ENCODE peak calls at places on chromosomes 5 and 9, in six cellular contexts. A is transverse colon, Y is heart left ventricle, F is K562, C is IMR-90, G is body of pancreas. O is an unnamed sample.

GRCh38 chr9:90870646-90871326 is 69.2 kb downstream of the SYK start:
- DNase-seq in G (peak), C (peak), A (peak), F (peak), Y (no peak), O (no peak)

GRCh38 chr9:92350129-92350739 is 24.5 kb downstream of the CENPP start:
- DNase-seq in A (no peak), F (no peak), G (no peak), Y (no peak), C (peak), O (no peak)

GRCh38 chr9:113352411-113352810 is 3.1 kb downstream of the BSPRY start:
- DNase-seq in C (no peak), A (no peak), G (no peak), F (no peak), Y (no peak), O (no peak)

GRCh38 chr5:36374275-36374862 is 72.7 kb upstream of the RANBP3L start:
- DNase-seq in A (no peak), Y (no peak), C (peak), G (no peak), F (no peak), O (peak)

GRCh38 chr5:137453476-137454080 is 45.5 kb downstream of the SPOCK1 start:
- DNase-seq in C (peak), G (no peak), F (no peak), A (no peak), Y (no peak), O (no peak)

GRCh38 chr5:147911427-147911826 is 5.1 kb upstream of the C5orf46 start:
- DNase-seq in G (peak), F (no peak), C (no peak), A (peak), Y (peak), O (no peak)

GRCh38 chr5:88690619-88691560 is 192.1 kb downstream of the MEF2C start:
- DNase-seq in Y (peak), F (peak), G (peak), A (peak), C (peak), O (peak)

GRCh38 chr9:111961575-111961974 is 65.0 kb downstream of the UGCG start:
- DNase-seq in F (no peak), Y (no peak), A (no peak), G (peak), C (peak), O (peak)

GRCh38 chr5:172802585-172803176 is 31.4 kb upstream of the ERGIC1 start:
- DNase-seq in G (no peak), C (peak), A (no peak), Y (no peak), F (peak), O (no peak)

GRCh38 chr5:145619806-145620205 is 215.3 kb downstream of the PRELID2 start:
- DNase-seq in A (no peak), Y (no peak), F (no peak), G (no peak), C (peak), O (no peak)

GRCh38 chr9:113577525-113578261 is 114.2 kb downstream of the RGS3 start:
- DNase-seq in Y (no peak), C (peak), G (no peak), A (no peak), F (peak), O (no peak)

GRCh38 chr5:147455321-147455720 is 54.5 kb downstream of the DPYSL3 start:
- DNase-seq in G (no peak), A (no peak), Y (no peak), C (peak), F (no peak), O (no peak)

GRCh38 chr5:174734571-174735497 is 10.5 kb downstream of the MSX2 start:
- DNase-seq in C (no peak), F (no peak), G (no peak), A (no peak), Y (no peak), O (no peak)

GRCh38 chr9:70581214-70581966 is 166.9 kb upstream of the KLF9 start:
- DNase-seq in Y (no peak), F (no peak), G (no peak), A (no peak), C (no peak), O (no peak)

GRCh38 chr9:127308559-127309429 is 44.2 kb downstream of the GARNL3 start:
- DNase-seq in F (no peak), A (no peak), Y (no peak), G (no peak), C (peak), O (no peak)

GRCh38 chr9:89548210-89548609 is 50.3 kb upstream of the SEMA4D start:
- DNase-seq in C (no peak), F (no peak), Y (no peak), A (no peak), G (no peak), O (no peak)

GRCh38 chr5:8884029-8884428 is 661.8 kb downstream of the SEMA5A start:
- DNase-seq in G (no peak), Y (no peak), C (no peak), F (no peak), A (no peak), O (no peak)

GRCh38 chr5:97046270-97046982 is 96.0 kb downstream of the LIX1 start:
- DNase-seq in F (no peak), Y (no peak), A (no peak), G (no peak), C (peak), O (no peak)

GRCh38 chr5:82274343-82275266 is 3.5 kb downstream of the RPS23 start:
- DNase-seq in F (peak), G (no peak), A (no peak), Y (no peak), C (no peak), O (no peak)

GRCh38 chr5:82272957-82273356 is 5.2 kb downstream of the RPS23 start:
- DNase-seq in F (no peak), A (no peak), G (no peak), Y (no peak), C (no peak), O (no peak)

GRCh38 chr5:82277613-82277986 is 554 bp downstream of the RPS23 start:
- DNase-seq in Y (no peak), G (no peak), A (no peak), C (no peak), F (no peak), O (no peak)

GRCh38 chr5:82276800-82277612 is 1.1 kb downstream of the RPS23 start:
- DNase-seq in G (no peak), Y (no peak), C (no peak), F (no peak), A (no peak), O (no peak)

GRCh38 chr5:82275267-82275664 is 2.9 kb downstream of the RPS23 start:
- DNase-seq in A (no peak), G (no peak), F (no peak), C (no peak), Y (no peak), O (no peak)
- TF ChIP-seq POLR2A in A (no peak), G (no peak), F (peak), C (no peak), Y (no peak), O (no peak)

GRCh38 chr9:83535736-83536135 is 2.5 kb downstream of the FRMD3 start:
- DNase-seq in F (no peak), A (no peak), Y (no peak), G (no peak), C (no peak), O (no peak)
- TF ChIP-seq POLR2A in F (no peak), A (no peak), Y (no peak), G (no peak), C (no peak), O (no peak)

GRCh38 chr9:137224850-137225694 is at the start of gene CYSRT1:
- DNase-seq in F (peak), G (no peak), C (no peak), Y (no peak), A (no peak), O (no peak)

GRCh38 chr9:137222190-137223077 is at the start of gene RNF208:
- DNase-seq in F (no peak), C (no peak), Y (no peak), G (peak), A (no peak), O (no peak)

GRCh38 chr9:137221095-137221374 is 1.0 kb downstream of the RNF208 start:
- DNase-seq in F (no peak), C (no peak), A (no peak), Y (no peak), G (no peak), O (no peak)

GRCh38 chr9:137221477-137222111 is 446 bp downstream of the RNF208 start:
- DNase-seq in A (no peak), C (no peak), G (peak), Y (no peak), F (peak), O (no peak)

GRCh38 chr9:137223078-137224040 is 1.3 kb upstream of the RNF208 start:
- DNase-seq in G (peak), A (peak), F (peak), C (peak), Y (peak), O (peak)
- TF ChIP-seq POLR2A in G (peak), A (peak), F (peak), C (no peak), Y (peak), O (peak)

GRCh38 chr5:389197-389821 is 53.7 kb upstream of the EXOC3 start:
- DNase-seq in F (peak), Y (no peak), A (no peak), G (no peak), C (no peak), O (no peak)

GRCh38 chr5:387491-388265 is 55.3 kb upstream of the EXOC3 start:
- DNase-seq in G (no peak), A (no peak), C (no peak), Y (no peak), F (no peak), O (no peak)

GRCh38 chr5:386432-387341 is 56.3 kb upstream of the EXOC3 start:
- DNase-seq in C (peak), G (no peak), Y (no peak), A (no peak), F (peak), O (no peak)

GRCh38 chr5:389891-390290 is 53.1 kb upstream of the EXOC3 start:
- DNase-seq in F (no peak), C (no peak), A (no peak), Y (no peak), G (no peak), O (no peak)

DNA sequence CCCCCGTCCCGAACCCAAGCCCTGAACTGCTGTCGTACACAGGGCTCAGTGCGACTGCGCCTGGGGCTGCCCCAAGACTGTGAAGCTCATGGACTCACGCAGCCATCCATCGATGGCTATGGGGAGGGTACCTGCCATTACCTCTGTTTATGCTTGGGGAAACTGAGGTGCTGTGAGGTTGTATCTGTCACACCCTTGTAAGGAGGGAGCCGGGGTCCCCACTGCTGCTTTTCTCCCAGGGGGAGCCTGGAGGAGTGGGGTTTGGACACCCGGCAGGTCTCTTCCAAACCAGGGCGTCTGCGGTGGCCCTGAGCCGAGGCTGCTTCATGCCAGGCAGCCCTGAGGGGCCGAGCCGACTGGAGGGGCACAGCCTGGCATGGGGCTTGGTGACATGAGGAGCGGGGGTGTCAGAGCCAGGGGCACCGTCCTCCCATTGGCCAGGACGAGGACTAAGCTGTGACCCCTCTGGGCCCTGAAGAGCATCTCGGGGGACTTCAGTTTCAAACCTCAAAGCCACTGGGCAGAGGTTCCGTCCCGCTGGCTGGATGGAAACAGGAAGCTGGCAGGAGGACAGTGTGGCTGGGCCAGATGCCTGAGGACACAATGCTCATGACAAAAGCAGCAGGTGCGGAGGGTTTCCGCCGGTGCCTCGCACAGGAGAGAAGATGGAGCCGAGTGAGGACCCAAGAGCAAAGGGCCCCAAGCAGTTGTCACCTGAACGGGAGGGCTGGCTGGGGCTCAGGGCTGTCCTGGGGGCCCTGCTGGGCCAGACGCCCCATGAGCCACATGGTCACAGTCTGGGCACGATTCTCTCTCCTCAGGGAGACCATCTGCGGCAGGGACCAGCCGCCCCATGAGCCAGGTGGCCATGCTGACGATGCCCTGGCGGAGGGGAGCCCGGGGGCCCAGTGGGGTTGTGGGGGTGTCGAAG is 54.4 kb upstream of the EXOC3 start:
- DNase-seq in F (peak), G (no peak), A (no peak), Y (no peak), C (no peak), O (no peak)
- TF ChIP-seq POLR2A in F (no peak), G (no peak), A (no peak), Y (no peak), C (no peak), O (no peak)

DNA sequence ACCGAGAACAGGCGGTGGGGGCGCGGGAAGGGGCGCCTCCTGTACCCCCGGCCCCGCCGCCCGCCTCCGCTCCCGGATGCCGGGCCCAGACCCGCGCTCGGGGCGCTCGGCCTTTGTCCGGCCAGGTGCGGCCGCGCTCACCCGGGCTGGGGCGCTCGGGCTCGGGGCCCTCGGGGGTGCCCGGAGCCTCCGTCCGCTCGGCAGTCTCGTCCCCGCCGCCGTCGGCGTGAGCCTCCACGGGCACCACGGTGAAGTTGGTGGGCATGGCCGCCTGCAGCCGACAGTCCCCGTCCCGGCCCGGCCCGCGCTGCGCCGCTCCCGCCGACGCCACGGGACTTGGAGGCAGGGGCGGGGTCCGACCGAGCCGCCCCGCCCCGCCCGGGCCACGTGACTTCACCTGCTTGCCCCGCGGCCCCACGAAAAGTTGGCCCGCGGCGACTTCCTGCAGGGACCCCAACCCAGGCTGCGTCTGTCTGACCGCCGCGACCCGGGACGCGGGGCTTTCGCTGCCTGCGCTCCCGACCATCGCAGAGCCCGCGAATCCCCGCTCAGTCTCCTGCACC is at the start of gene SLC12A7:
- DNase-seq in Y (peak), A (peak), F (peak), C (no peak), G (peak), O (no peak)
- TF ChIP-seq POLR2A in Y (peak), A (peak), F (no peak), C (peak), G (peak), O (peak)

GRCh38 chr9:133163559-133164208 is at the start of gene GBGT1:
- DNase-seq in Y (peak), C (no peak), A (peak), F (peak), G (peak), O (no peak)
- TF ChIP-seq POLR2A in Y (no peak), C (no peak), A (peak), F (peak), G (no peak), O (peak)

DNA sequence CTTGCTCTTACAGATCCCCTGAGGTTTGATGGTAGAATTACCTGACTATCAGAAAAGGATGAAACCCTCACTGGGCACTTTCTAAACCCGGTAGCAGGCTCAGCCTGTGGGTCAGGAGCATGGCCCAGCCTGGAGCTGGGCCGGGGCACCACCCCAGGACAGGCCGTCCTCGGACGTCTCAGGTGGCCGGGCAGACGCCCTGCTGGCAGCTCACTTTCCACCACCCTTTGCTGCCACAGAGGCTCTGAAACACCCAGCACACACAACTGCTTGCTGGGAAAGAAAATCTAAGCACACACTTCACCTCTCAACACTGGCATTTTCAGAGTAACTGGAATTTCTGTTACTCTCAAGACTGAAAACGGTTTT is 4.4 kb downstream of the UBAC1 start:
- DNase-seq in G (no peak), A (no peak), Y (no peak), C (no peak), F (no peak), O (no peak)
- TF ChIP-seq POLR2A in G (no peak), A (no peak), Y (no peak), C (no peak), F (no peak), O (no peak)

GRCh38 chr5:144191461-144191860 is 20.8 kb downstream of the KCTD16 start:
- DNase-seq in G (no peak), Y (no peak), F (no peak), A (no peak), C (no peak), O (no peak)

GRCh38 chr5:144183254-144183889 is 12.7 kb downstream of the KCTD16 start:
- DNase-seq in Y (no peak), C (peak), G (no peak), A (no peak), F (peak), O (no peak)

GRCh38 chr5:144189800-144190429 is 19.2 kb downstream of the KCTD16 start:
- DNase-seq in C (peak), A (peak), Y (no peak), F (no peak), G (no peak), O (peak)

GRCh38 chr5:144191998-144192397 is 21.3 kb downstream of the KCTD16 start:
- DNase-seq in Y (no peak), A (no peak), C (peak), G (no peak), F (peak), O (peak)

DNA sequence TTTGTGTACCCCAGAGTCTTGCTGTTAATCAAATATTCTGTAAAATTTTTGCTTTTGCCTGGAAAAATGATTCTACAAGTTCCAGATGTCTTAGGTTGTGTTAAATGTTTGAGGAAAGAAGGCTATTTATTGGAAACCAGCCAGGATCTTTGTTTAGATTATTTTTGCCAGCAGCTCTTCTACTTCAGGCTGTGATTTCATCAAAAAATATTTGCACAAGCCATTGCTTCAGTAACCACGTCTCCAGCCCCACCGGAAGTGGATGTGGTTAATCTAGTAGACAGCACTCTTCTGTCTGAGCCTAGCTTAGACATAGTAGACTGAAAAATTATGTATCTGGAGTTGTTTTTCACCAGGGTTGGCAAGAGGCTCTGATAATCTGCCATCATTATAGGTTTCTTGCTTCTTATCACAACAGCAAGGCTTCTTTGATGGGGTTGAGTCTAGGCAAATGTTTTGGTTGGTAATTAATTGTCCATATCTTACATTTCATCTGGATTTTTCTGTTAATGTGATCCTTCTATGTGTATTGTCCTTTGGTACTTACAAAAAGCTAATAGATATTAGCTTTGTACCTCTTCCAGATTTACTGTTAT is 17.1 kb downstream of the KCTD16 start:
- DNase-seq in C (peak), G (peak), Y (peak), A (peak), F (no peak), O (no peak)
- TF ChIP-seq POLR2A in C (no peak), G (no peak), Y (no peak), A (no peak), F (no peak), O (no peak)